ENCODE peak calls at places on chromosomes 16 and 17, in ten cellular contexts. L is tibial nerve, D is hepatocyte, V is A549, Z is PC-9, O is stomach, A is ovary, P is heart right ventricle, E is AG04450, C is testis. T is an unnamed sample.

GRCh38 chr16:27951752-27952151 is 111.8 kb downstream of the GSG1L start:
- DNase-seq in Z (no peak), D (no peak), E (no peak), A (no peak), L (no peak), C (no peak), V (no peak), P (no peak), O (no peak), T (no peak)

GRCh38 chr16:86436466-86437185 is 73.7 kb upstream of the FOXF1 start:
- DNase-seq in A (no peak), D (no peak), P (no peak), O (no peak), C (no peak), L (no peak), Z (no peak), E (no peak), V (no peak), T (no peak)

GRCh38 chr17:3007651-3008121 is 55.7 kb downstream of the OR1D5 start:
- DNase-seq in E (no peak), V (no peak), C (no peak), Z (no peak), O (no peak), P (no peak), D (no peak), L (no peak), A (no peak), T (no peak)

GRCh38 chr17:27319536-27320221 is 25.8 kb downstream of the WSB1 start:
- DNase-seq in P (peak), C (peak), V (no peak), L (no peak), E (no peak), A (peak), D (peak), Z (peak), O (peak), T (peak)

GRCh38 chr17:77693301-77693700 is 265.2 kb upstream of the TNRC6C start:
- DNase-seq in L (no peak), D (no peak), O (no peak), P (no peak), A (no peak), V (no peak), C (no peak), Z (no peak), E (no peak), T (no peak)

GRCh38 chr16:54287758-54288591 is 1.4 kb upstream of the IRX3 start:
- DNase-seq in D (no peak), C (no peak), V (no peak), E (no peak), Z (peak), O (no peak), P (no peak), A (no peak), L (no peak), T (peak)

GRCh38 chr17:40419559-40420331 is 2.0 kb upstream of the TOP2A start:
- DNase-seq in L (no peak), A (no peak), E (no peak), D (peak), Z (no peak), P (no peak), C (no peak), V (no peak), O (no peak), T (no peak)

GRCh38 chr17:58105093-58105492 is 21.9 kb downstream of the DYNLL2 start:
- DNase-seq in E (no peak), Z (no peak), L (no peak), A (no peak), P (no peak), O (no peak), C (no peak), V (no peak), D (no peak), T (no peak)

GRCh38 chr16:80806957-80807356 is 2.6 kb upstream of the CDYL2 start:
- DNase-seq in O (no peak), P (no peak), E (peak), C (no peak), A (no peak), Z (no peak), V (peak), D (no peak), L (no peak), T (no peak)

GRCh38 chr17:57243171-57243622 is 13.1 kb upstream of the MSI2 start:
- DNase-seq in O (peak), P (peak), V (peak), E (peak), Z (peak), A (peak), L (peak), C (peak), D (peak), T (peak)

GRCh38 chr17:75830168-75831031 is 13.8 kb downstream of the UNC13D start:
- DNase-seq in O (no peak), A (no peak), L (no peak), C (no peak), Z (no peak), P (no peak), V (no peak), D (no peak), E (no peak), T (no peak)

GRCh38 chr17:55811536-55811935 is 60.7 kb downstream of the PCTP start:
- DNase-seq in V (no peak), A (no peak), E (no peak), D (no peak), L (no peak), P (no peak), C (no peak), O (no peak), Z (no peak), T (peak)

GRCh38 chr17:78933025-78933958 is 8.1 kb upstream of the TIMP2 start:
- DNase-seq in Z (peak), C (no peak), O (peak), D (peak), L (peak), A (peak), E (peak), V (peak), P (peak), T (peak)

GRCh38 chr17:81537343-81537855 is 9.2 kb downstream of the FSCN2 start:
- DNase-seq in Z (peak), D (peak), E (no peak), O (peak), V (peak), A (no peak), L (no peak), P (no peak), C (peak), T (no peak)

GRCh38 chr17:58587713-58588117 is 73.3 kb upstream of the MTMR4 start:
- DNase-seq in V (peak), D (peak), P (peak), L (no peak), E (no peak), C (peak), A (peak), O (peak), Z (peak), T (peak)

GRCh38 chr16:21263640-21264211 is 14.4 kb downstream of the CRYM start:
- DNase-seq in C (no peak), Z (no peak), E (peak), V (peak), D (peak), O (no peak), L (no peak), P (no peak), A (no peak), T (no peak)

GRCh38 chr17:81042606-81043005 is 7.7 kb downstream of the BAIAP2 start:
- DNase-seq in Z (no peak), E (no peak), O (no peak), L (no peak), P (no peak), A (no peak), D (no peak), C (no peak), V (no peak), T (no peak)

GRCh38 chr17:4007346-4008081 is 43.3 kb upstream of the ATP2A3 start:
- DNase-seq in P (no peak), E (no peak), V (no peak), A (no peak), D (no peak), C (no peak), L (no peak), Z (no peak), O (no peak), T (no peak)

GRCh38 chr16:49766280-49766679 is 89.6 kb downstream of the ZNF423 start:
- DNase-seq in L (no peak), Z (no peak), E (no peak), A (no peak), O (no peak), C (peak), P (no peak), V (no peak), D (no peak), T (no peak)

GRCh38 chr16:31696968-31697743 is 169.5 kb downstream of the AHSP start:
- DNase-seq in P (no peak), E (no peak), O (no peak), V (peak), D (peak), L (no peak), C (no peak), Z (no peak), A (no peak), T (no peak)

GRCh38 chr16:49575352-49576172 is 202.0 kb downstream of the C16orf78 start:
- DNase-seq in A (no peak), O (peak), P (no peak), L (no peak), C (peak), V (no peak), E (no peak), Z (no peak), D (peak), T (peak)

GRCh38 chr17:40432864-40433528 is 10.3 kb upstream of the IGFBP4 start:
- DNase-seq in P (no peak), V (no peak), Z (no peak), O (peak), E (no peak), A (no peak), L (no peak), C (no peak), D (peak), T (peak)

GRCh38 chr17:72419866-72420774 is 299.3 kb downstream of the SOX9 start:
- DNase-seq in D (peak), V (no peak), E (no peak), A (no peak), C (no peak), P (no peak), O (no peak), Z (no peak), L (peak), T (no peak)

GRCh38 chr17:12107905-12108304 is 87.2 kb downstream of the MAP2K4 start:
- DNase-seq in O (no peak), P (no peak), V (no peak), Z (no peak), D (no peak), E (no peak), L (no peak), A (no peak), C (no peak), T (no peak)

GRCh38 chr16:66194866-66195265 is 171.6 kb upstream of the CDH5 start:
- DNase-seq in Z (no peak), C (no peak), O (no peak), D (no peak), L (no peak), A (no peak), V (no peak), P (no peak), E (no peak), T (no peak)

GRCh38 chr16:66190411-66190810 is 176.1 kb upstream of the CDH5 start:
- DNase-seq in C (no peak), E (no peak), O (no peak), Z (no peak), D (no peak), L (no peak), V (no peak), A (no peak), P (no peak), T (no peak)

GRCh38 chr16:66193543-66194229 is 172.8 kb upstream of the CDH5 start:
- DNase-seq in C (no peak), E (no peak), P (no peak), V (no peak), L (no peak), Z (no peak), A (no peak), D (no peak), O (no peak), T (no peak)

GRCh38 chr16:66189951-66190350 is 176.5 kb upstream of the CDH5 start:
- DNase-seq in O (no peak), L (no peak), A (no peak), Z (no peak), C (no peak), V (no peak), E (peak), P (no peak), D (no peak), T (no peak)

GRCh38 chr16:66188786-66189725 is 177.4 kb upstream of the CDH5 start:
- DNase-seq in E (peak), L (peak), O (no peak), D (peak), C (peak), P (no peak), V (no peak), A (peak), Z (no peak), T (no peak)
- H3K27ac ChIP-seq in E (peak), L (peak), O (peak), D (peak), C (no peak), P (no peak), V (no peak), A (no peak), Z (no peak), T (no peak)

DNA sequence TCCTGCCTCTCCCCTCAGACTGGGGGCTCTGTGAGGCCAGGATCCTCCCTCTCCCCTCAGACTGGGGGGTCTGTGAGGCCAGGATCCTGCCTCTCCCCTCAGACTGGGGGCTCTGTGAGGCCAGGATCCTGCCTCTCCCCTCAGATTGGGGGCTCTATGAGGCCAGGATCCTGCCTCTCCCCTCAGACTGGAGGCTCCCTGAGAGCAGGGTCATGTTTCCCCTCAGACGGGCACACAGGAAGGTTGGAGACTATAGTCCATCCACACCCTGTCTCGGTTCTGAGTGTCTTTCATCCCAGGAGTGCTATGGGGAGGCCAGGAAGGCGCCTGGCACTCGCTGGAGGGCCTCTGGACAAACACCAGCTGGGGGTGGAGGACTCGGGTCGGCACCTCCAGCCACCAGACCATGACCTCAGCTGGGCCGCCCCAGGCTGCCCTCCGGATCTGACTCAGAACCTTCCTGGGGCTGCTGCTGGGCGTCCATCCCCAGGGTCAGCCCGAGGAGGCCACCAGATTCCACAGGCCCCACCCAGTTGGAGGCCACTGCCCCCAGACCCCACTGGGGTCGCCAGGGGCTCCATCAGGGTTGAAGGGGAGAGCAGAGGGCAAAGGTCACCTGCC is 21.9 kb upstream of the DLX4 start:
- DNase-seq in A (no peak), V (no peak), O (no peak), D (no peak), P (no peak), L (no peak), Z (no peak), C (no peak), E (no peak), T (no peak)
- H3K4me3 ChIP-seq in A (no peak), V (no peak), O (no peak), D (no peak), P (no peak), L (no peak), Z (no peak), C (no peak), E (no peak), T (no peak)

DNA sequence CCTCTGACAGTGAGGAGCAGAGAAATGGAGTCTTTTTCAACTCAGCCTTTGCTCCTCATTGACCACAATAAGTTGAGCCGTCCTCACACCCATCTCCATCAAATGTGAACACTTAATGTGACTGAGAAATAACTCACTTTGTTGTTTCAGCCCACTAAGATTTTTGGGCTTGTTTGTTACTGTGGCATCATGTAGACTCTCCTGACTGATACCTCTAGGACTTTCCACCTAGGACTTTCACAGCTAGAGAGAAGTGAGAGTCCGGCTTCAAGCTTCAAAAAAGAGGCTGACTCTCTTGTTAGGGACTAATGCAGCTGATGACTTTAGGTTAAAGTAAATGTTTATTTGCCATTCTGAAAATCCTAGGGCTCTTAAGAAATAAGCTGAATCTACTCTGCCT is 435.0 kb downstream of the TMEM114 start:
- DNase-seq in D (no peak), L (no peak), C (no peak), O (no peak), Z (no peak), P (no peak), E (no peak), A (no peak), V (no peak), T (no peak)
- H3K27ac ChIP-seq in D (no peak), L (no peak), C (no peak), O (no peak), Z (no peak), P (no peak), E (no peak), A (no peak), V (no peak), T (no peak)

DNA sequence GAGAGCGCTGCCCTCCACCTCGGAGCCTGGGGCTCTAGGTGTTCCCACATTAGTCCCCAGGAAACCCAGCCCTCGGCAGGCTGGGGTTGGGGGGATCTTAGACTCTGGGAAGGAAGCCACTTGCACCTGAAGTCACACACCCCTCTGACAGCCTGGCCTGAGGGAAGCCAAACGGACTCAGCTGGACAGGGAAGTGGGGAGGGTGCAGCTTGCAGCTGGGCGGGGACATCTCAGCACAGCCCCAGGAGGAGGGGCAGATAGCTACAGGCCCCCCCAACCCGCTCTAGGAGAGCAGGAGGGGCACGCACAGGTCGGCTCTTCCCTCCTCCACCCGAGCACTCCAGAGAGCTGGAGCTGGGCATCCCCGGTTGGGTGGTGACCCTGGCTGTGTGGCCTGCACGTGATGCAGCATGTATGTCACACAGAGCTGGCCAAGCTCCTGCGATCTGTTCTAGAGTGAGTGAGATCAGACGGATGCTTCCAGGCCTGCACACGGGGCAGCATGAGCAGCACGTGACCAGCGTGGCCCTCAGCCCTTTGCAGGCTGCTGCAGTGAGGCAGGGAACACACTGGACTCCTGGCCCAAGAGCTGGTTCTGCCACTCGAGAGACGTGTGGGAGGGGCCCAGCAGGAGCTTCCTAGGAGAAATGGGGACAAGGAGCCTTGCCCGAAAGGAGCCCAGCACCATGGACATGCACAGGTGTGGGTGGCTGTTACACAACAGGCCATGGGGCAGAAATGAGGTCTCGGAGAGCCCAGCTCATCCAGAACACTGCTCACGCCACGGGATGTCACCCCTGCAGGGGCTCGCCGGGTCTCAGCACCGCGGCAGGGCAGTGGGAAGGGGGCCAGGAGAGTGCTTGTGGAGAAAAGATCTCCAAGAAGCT is 15.4 kb downstream of the KIFC3 start:
- DNase-seq in E (no peak), V (no peak), A (peak), P (peak), L (no peak), Z (no peak), O (no peak), C (peak), D (no peak), T (peak)
- H3K4me3 ChIP-seq in E (no peak), V (no peak), A (no peak), P (no peak), L (no peak), Z (no peak), O (no peak), C (no peak), D (no peak), T (no peak)

DNA sequence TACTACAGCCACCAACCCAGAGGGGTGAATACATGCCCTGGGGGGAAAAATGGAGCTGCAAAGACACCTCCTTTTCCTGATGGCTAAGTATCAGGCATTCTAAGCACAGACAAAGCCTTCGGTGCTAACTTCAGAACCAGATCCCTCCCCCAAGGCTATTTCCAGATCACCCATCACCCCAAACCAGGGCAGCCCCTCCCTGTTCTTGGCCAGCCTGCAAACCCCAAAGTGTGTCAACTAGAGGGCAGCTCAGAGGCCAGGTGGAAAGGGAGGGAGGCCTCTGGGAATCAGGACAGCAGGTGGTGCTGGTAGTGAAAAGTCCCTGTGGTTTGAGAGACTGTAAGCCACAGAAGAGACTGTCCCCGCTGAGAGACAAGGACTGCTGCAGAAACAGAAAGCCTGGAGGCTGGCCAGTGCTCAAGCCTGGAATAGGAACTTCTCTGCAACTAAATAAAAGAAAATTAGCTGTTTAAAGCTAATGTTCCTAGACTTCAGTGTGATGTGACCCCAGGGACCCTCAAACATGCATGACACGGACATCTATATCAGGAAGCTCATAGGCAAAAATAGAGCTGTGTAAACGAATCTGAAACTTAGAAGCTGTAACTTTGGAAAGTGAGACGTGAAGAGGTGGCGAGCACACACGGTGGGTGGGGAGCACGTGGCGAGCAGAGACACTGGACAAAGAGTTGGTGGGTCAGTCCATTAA is 9.1 kb downstream of the TUBG1 start:
- DNase-seq in Z (peak), P (peak), V (peak), C (peak), D (peak), O (peak), E (no peak), A (peak), L (no peak), T (peak)
- H3K27ac ChIP-seq in Z (peak), P (peak), V (no peak), C (no peak), D (no peak), O (peak), E (no peak), A (no peak), L (no peak), T (peak)

GRCh38 chr17:17109231-17109630 is 67.0 kb downstream of the MPRIP start:
- DNase-seq in V (peak), E (no peak), L (no peak), A (no peak), P (no peak), C (no peak), O (peak), D (no peak), Z (no peak), T (peak)

GRCh38 chr17:17111401-17112393 is 69.4 kb downstream of the MPRIP start:
- DNase-seq in V (no peak), L (no peak), O (no peak), Z (no peak), A (no peak), P (no peak), E (no peak), C (peak), D (no peak), T (peak)

GRCh38 chr17:17108681-17109049 is 66.4 kb downstream of the MPRIP start:
- DNase-seq in L (no peak), P (no peak), D (no peak), V (peak), E (no peak), O (peak), Z (peak), C (no peak), A (no peak), T (peak)

GRCh38 chr17:17109896-17110295 is 67.6 kb downstream of the MPRIP start:
- DNase-seq in L (peak), D (no peak), V (peak), E (no peak), O (peak), Z (peak), A (no peak), P (no peak), C (no peak), T (no peak)

GRCh38 chr17:17110520-17110919 is 68.3 kb downstream of the MPRIP start:
- DNase-seq in E (no peak), O (no peak), C (no peak), Z (no peak), V (no peak), L (no peak), D (no peak), A (no peak), P (no peak), T (no peak)
- H3K4me3 ChIP-seq in E (no peak), O (no peak), C (no peak), Z (no peak), V (no peak), L (no peak), D (no peak), A (no peak), P (no peak), T (no peak)